ENCODE peak calls at places on chromosomes 13 and 19, in nine cellular contexts. Y, L, S, U, Z, J, H, A and V are unnamed samples.

GRCh38 chr13:26488236-26489028 is 69.1 kb upstream of the WASF3 start:
- DNase-seq in Y (no peak), L (no peak), S (no peak), U (no peak), Z (no peak), J (peak; percentile 40), H (no peak), A (no peak), V (no peak)

GRCh38 chr13:34459856-34460255 is 482.2 kb upstream of the NBEA start:
- DNase-seq in Y (no peak), L (no peak), S (no peak), U (no peak), Z (no peak), J (no peak), H (no peak), A (no peak), V (no peak)

GRCh38 chr13:100045355-100045754 is 43.5 kb upstream of the PCCA start:
- DNase-seq in Y (no peak), L (no peak), S (no peak), U (no peak), Z (no peak), J (no peak), H (no peak), A (no peak), V (no peak)

GRCh38 chr19:50896591-50897190 is 14.5 kb downstream of the KLK4 start:
- DNase-seq in Y (no peak), L (no peak), S (peak; percentile 67), U (no peak), Z (no peak), J (no peak), H (peak; percentile 65), A (peak; percentile 91), V (no peak)

GRCh38 chr19:28737021-28737525 is 475.9 kb downstream of the UQCRFS1 start:
- DNase-seq in Y (peak; percentile 35), L (peak; percentile 28), S (peak; percentile 35), U (no peak), Z (no peak), J (no peak), H (peak; percentile 44), A (no peak), V (no peak)

GRCh38 chr13:109256866-109257760 is 529.3 kb downstream of the IRS2 start:
- DNase-seq in Y (no peak), L (peak; percentile 96), S (peak; percentile 95), U (no peak), Z (no peak), J (no peak), H (peak; percentile 97), A (no peak), V (no peak)

GRCh38 chr19:11168568-11168967 is 13.0 kb upstream of the SPC24 start:
- DNase-seq in Y (no peak), L (peak; percentile 89), S (peak; percentile 66), U (no peak), Z (no peak), J (no peak), H (peak; percentile 97), A (no peak), V (no peak)

GRCh38 chr19:51799998-51800848 is 5.3 kb downstream of the FPR3 start:
- DNase-seq in Y (no peak), L (no peak), S (no peak), U (no peak), Z (peak; percentile 79), J (peak; percentile 68), H (peak; percentile 60), A (no peak), V (no peak)

GRCh38 chr13:33271759-33272158 is 13.8 kb downstream of the STARD13 start:
- DNase-seq in Y (no peak), L (no peak), S (no peak), U (no peak), Z (no peak), J (no peak), H (peak; percentile 50), A (no peak), V (no peak)

GRCh38 chr13:113901231-113901630 is 37.4 kb upstream of the GAS6 start:
- DNase-seq in Y (no peak), L (no peak), S (no peak), U (no peak), Z (peak; percentile 69), J (no peak), H (peak; percentile 28), A (no peak), V (peak; percentile 68)

GRCh38 chr13:113902956-113903355 is 39.1 kb upstream of the GAS6 start:
- DNase-seq in Y (no peak), L (no peak), S (no peak), U (no peak), Z (peak; percentile 66), J (no peak), H (no peak), A (no peak), V (peak; percentile 48)

GRCh38 chr13:113900646-113901045 is 36.8 kb upstream of the GAS6 start:
- DNase-seq in Y (no peak), L (no peak), S (no peak), U (no peak), Z (no peak), J (no peak), H (no peak), A (no peak), V (peak; percentile 63)

GRCh38 chr13:113902536-113902935 is 38.7 kb upstream of the GAS6 start:
- DNase-seq in Y (no peak), L (no peak), S (no peak), U (no peak), Z (no peak), J (no peak), H (peak; percentile 31), A (no peak), V (no peak)

GRCh38 chr13:113901642-113902041 is 37.8 kb upstream of the GAS6 start:
- DNase-seq in Y (no peak), L (no peak), S (no peak), U (no peak), Z (no peak), J (no peak), H (no peak), A (no peak), V (peak; percentile 53)
- TF ChIP-seq CTCF in Y (no peak), L (no peak), S (no peak), U (no peak), Z (no peak), J (no peak), H (no peak), A (no peak), V (no peak)

DNA sequence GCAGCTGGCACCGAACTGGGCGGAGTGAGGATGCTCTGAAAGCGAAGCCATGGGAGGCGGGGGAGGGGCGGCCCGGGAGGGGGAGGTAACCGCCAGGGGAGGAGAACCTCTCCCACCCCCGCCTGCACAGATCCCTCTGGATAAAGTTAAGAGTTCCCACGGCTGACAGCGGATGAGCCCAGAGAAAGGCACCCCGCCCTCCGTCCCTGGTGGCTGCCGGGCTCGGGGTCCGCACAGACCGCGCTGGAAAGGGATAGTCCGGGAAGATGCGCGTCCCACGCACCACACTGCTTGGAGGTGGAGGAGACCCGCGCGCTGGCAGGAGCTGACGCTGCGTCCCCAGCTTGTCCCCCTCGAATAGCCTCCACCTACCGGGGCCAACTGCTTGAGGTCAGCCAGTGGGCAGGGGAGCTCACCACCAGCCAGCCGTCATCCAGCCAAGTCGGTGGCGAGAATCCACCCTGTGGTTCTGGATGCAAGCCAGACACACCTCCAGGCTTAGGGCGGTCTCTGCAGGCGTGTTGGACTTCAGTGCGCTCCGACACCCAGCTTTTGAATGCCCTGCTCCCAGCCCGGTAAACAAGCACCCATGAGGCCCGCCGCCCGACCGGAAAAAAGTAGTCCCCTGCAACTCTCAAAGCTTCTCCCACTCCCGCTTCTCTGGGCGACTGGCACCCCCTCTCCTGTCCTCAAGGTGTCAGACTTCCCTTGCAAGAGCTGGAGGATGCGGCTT is at the start of gene TRPC4:
- DNase-seq in Y (peak; percentile 86), L (peak; percentile 62), S (peak; percentile 30), U (peak; percentile 66), Z (peak; percentile 74), J (peak; percentile 77), H (peak; percentile 59), A (no peak), V (peak; percentile 88)
- TF ChIP-seq CTCF in Y (peak; percentile 76), L (peak; percentile 80), S (no peak), U (peak; percentile 46), Z (peak; percentile 40), J (peak; percentile 63), H (peak; percentile 47), A (no peak), V (peak; percentile 74)

GRCh38 chr19:925087-925911 is 536 bp upstream of the ARID3A start:
- DNase-seq in Y (peak; percentile 90), L (peak; percentile 14), S (peak; percentile 77), U (peak; percentile 74), Z (peak; percentile 89), J (peak; percentile 92), H (peak; percentile 82), A (peak; percentile 82), V (no peak)
- TF ChIP-seq CTCF in Y (peak; percentile 15), L (no peak), S (no peak), U (no peak), Z (no peak), J (no peak), H (peak; percentile 4), A (no peak), V (no peak)

GRCh38 chr13:21020176-21020575 is 41.2 kb downstream of the LATS2 start:
- DNase-seq in Y (no peak), L (no peak), S (no peak), U (no peak), Z (peak; percentile 8), J (no peak), H (no peak), A (no peak), V (no peak)

GRCh38 chr13:21025539-21025938 is 35.8 kb downstream of the LATS2 start:
- DNase-seq in Y (no peak), L (no peak), S (no peak), U (no peak), Z (no peak), J (no peak), H (no peak), A (no peak), V (no peak)

GRCh38 chr13:21022056-21022693 is 39.2 kb downstream of the LATS2 start:
- DNase-seq in Y (no peak), L (no peak), S (no peak), U (no peak), Z (no peak), J (no peak), H (peak; percentile 18), A (no peak), V (no peak)

GRCh38 chr13:21020581-21020980 is 40.8 kb downstream of the LATS2 start:
- DNase-seq in Y (no peak), L (no peak), S (no peak), U (no peak), Z (no peak), J (no peak), H (no peak), A (no peak), V (no peak)

GRCh38 chr13:21022694-21023325 is 38.6 kb downstream of the LATS2 start:
- DNase-seq in Y (peak; percentile 35), L (no peak), S (no peak), U (no peak), Z (no peak), J (peak; percentile 62), H (no peak), A (no peak), V (no peak)
- TF ChIP-seq CTCF in Y (no peak), L (no peak), S (no peak), U (no peak), Z (no peak), J (no peak), H (no peak), A (no peak), V (no peak)

GRCh38 chr13:46296920-46297319 is 85.2 kb downstream of the LRRC63 start:
- DNase-seq in Y (no peak), L (peak; percentile 87), S (peak; percentile 30), U (no peak), Z (no peak), J (no peak), H (peak; percentile 67), A (no peak), V (no peak)
- TF ChIP-seq CTCF in Y (no peak), L (peak; percentile 4), S (no peak), U (no peak), Z (no peak), J (no peak), H (no peak), A (no peak), V (no peak)